ENCODE peak calls at places on chromosomes 5 and 9, in five cellular contexts. One of them, this sample, is unnamed.

GRCh38 chr9:14616188-14616982 is 76.8 kb downstream of the ZDHHC21 start:
- DNase-seq in neuronal stem cell: peak
- DNase-seq in H9: no peak
- DNase-seq in H1: no peak
- DNase-seq in trophoblast cell: peak
- DNase-seq in this sample: peak

GRCh38 chr5:121497176-121497575 is 354.5 kb upstream of the FTMT start:
- DNase-seq in neuronal stem cell: no peak
- DNase-seq in H9: no peak
- DNase-seq in H1: no peak
- DNase-seq in trophoblast cell: no peak
- DNase-seq in this sample: peak

GRCh38 chr5:144125163-144125726 is 45.2 kb downstream of the YIPF5 start:
- DNase-seq in neuronal stem cell: no peak
- DNase-seq in H9: no peak
- DNase-seq in H1: no peak
- DNase-seq in trophoblast cell: no peak
- DNase-seq in this sample: peak

GRCh38 chr5:168269950-168270349 is 21.5 kb upstream of the WWC1 start:
- DNase-seq in neuronal stem cell: no peak
- DNase-seq in H9: no peak
- DNase-seq in H1: no peak
- DNase-seq in trophoblast cell: peak
- DNase-seq in this sample: peak

GRCh38 chr9:28260331-28260730 is 687.0 kb upstream of the C9orf72 start:
- DNase-seq in neuronal stem cell: no peak
- DNase-seq in H9: no peak
- DNase-seq in H1: no peak
- DNase-seq in trophoblast cell: no peak
- DNase-seq in this sample: no peak

GRCh38 chr5:152380415-152381123 is 24.5 kb downstream of the NMUR2 start:
- DNase-seq in neuronal stem cell: no peak
- DNase-seq in H9: no peak
- DNase-seq in H1: no peak
- DNase-seq in trophoblast cell: no peak
- DNase-seq in this sample: no peak

GRCh38 chr9:19397845-19398244 is 11.0 kb upstream of the ACER2 start:
- DNase-seq in neuronal stem cell: no peak
- DNase-seq in H9: no peak
- DNase-seq in H1: no peak
- DNase-seq in trophoblast cell: no peak
- DNase-seq in this sample: no peak

GRCh38 chr5:140261403-140262171 is 41.3 kb downstream of the PFDN1 start:
- DNase-seq in neuronal stem cell: no peak
- DNase-seq in H9: no peak
- DNase-seq in H1: no peak
- DNase-seq in trophoblast cell: peak
- DNase-seq in this sample: peak

GRCh38 chr5:3709724-3710348 is 114.2 kb downstream of the IRX1 start:
- DNase-seq in neuronal stem cell: no peak
- DNase-seq in H9: no peak
- DNase-seq in H1: no peak
- DNase-seq in trophoblast cell: no peak
- DNase-seq in this sample: no peak

GRCh38 chr9:105333811-105334210 is 89.4 kb downstream of the SLC44A1 start:
- DNase-seq in neuronal stem cell: no peak
- DNase-seq in H9: no peak
- DNase-seq in H1: no peak
- DNase-seq in trophoblast cell: no peak
- DNase-seq in this sample: no peak

GRCh38 chr5:2353871-2354440 is 397.5 kb downstream of the IRX2 start:
- DNase-seq in neuronal stem cell: no peak
- DNase-seq in H9: no peak
- DNase-seq in H1: no peak
- DNase-seq in trophoblast cell: no peak
- DNase-seq in this sample: no peak

GRCh38 chr5:27682600-27682999 is 644.2 kb upstream of the CDH9 start:
- DNase-seq in neuronal stem cell: no peak
- DNase-seq in H9: peak
- DNase-seq in H1: peak
- DNase-seq in trophoblast cell: no peak
- DNase-seq in this sample: no peak

GRCh38 chr5:143564417-143564816 is 160.9 kb upstream of the NR3C1 start:
- DNase-seq in neuronal stem cell: no peak
- DNase-seq in H9: no peak
- DNase-seq in H1: no peak
- DNase-seq in trophoblast cell: no peak
- DNase-seq in this sample: no peak

GRCh38 chr5:169300468-169301385 is at the start of gene SLIT3:
- DNase-seq in neuronal stem cell: peak
- DNase-seq in H9: peak
- DNase-seq in H1: peak
- DNase-seq in trophoblast cell: peak
- DNase-seq in this sample: peak

GRCh38 chr9:12775963-12776774 is 1.3 kb downstream of the LURAP1L start:
- DNase-seq in neuronal stem cell: peak
- DNase-seq in H9: peak
- DNase-seq in H1: peak
- DNase-seq in trophoblast cell: peak
- DNase-seq in this sample: peak

GRCh38 chr9:89872913-89873707 is 268.3 kb downstream of the GADD45G start:
- DNase-seq in neuronal stem cell: no peak
- DNase-seq in H9: peak
- DNase-seq in H1: peak
- DNase-seq in trophoblast cell: no peak
- DNase-seq in this sample: no peak

GRCh38 chr9:7320139-7320538 is 479.4 kb downstream of the DMAC1 start:
- DNase-seq in neuronal stem cell: no peak
- DNase-seq in H9: no peak
- DNase-seq in H1: no peak
- DNase-seq in trophoblast cell: peak
- DNase-seq in this sample: peak

GRCh38 chr9:93112116-93112863 is 16.3 kb downstream of the CARD19 start:
- DNase-seq in neuronal stem cell: no peak
- DNase-seq in H9: no peak
- DNase-seq in H1: no peak
- DNase-seq in trophoblast cell: no peak
- DNase-seq in this sample: no peak

GRCh38 chr5:53783624-53784228 is 223.3 kb downstream of the NDUFS4 start:
- DNase-seq in neuronal stem cell: no peak
- DNase-seq in H9: peak
- DNase-seq in H1: no peak
- DNase-seq in trophoblast cell: no peak
- DNase-seq in this sample: no peak

GRCh38 chr5:53782620-53783019 is 222.2 kb downstream of the NDUFS4 start:
- DNase-seq in neuronal stem cell: no peak
- DNase-seq in H9: no peak
- DNase-seq in H1: no peak
- DNase-seq in trophoblast cell: peak
- DNase-seq in this sample: no peak

GRCh38 chr5:53777864-53778618 is 217.6 kb downstream of the NDUFS4 start:
- DNase-seq in neuronal stem cell: no peak
- DNase-seq in H9: no peak
- DNase-seq in H1: no peak
- DNase-seq in trophoblast cell: no peak
- DNase-seq in this sample: no peak

DNA sequence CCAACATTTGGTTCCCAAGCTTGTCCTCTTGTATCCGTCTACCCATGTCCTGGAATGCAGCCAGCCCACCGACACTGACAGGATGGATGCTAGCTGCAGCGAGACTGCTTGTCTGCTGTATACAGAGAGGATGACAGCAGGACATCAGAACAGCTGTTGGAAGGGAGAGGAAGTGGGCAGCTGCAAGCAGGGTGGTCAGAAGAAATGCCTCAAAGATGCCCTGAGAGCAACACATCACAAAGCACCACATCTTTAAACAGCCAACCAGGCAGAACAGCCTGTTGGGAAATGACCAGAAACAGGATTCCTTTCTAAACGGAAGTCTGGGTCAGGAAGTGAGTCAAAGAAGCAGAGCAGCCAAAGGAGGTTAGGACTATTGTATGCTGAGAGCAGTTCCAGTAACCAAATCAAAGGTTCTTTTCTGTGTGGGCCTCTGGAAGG is 219.1 kb downstream of the NDUFS4 start:
- DNase-seq in neuronal stem cell: no peak
- DNase-seq in H9: no peak
- DNase-seq in H1: no peak
- DNase-seq in trophoblast cell: no peak
- DNase-seq in this sample: peak
- H2AK5ac ChIP-seq in neuronal stem cell: no peak
- H2AK5ac ChIP-seq in H9: no peak
- H2AK5ac ChIP-seq in H1: no peak
- H2AK5ac ChIP-seq in trophoblast cell: no peak
- H2AK5ac ChIP-seq in this sample: no peak

GRCh38 chr5:71903826-71904225 is 184.8 kb downstream of the CARTPT start:
- DNase-seq in neuronal stem cell: no peak
- DNase-seq in H9: no peak
- DNase-seq in H1: no peak
- DNase-seq in trophoblast cell: no peak
- DNase-seq in this sample: no peak

GRCh38 chr5:71907001-71907564 is 188.0 kb downstream of the CARTPT start:
- DNase-seq in neuronal stem cell: no peak
- DNase-seq in H9: no peak
- DNase-seq in H1: no peak
- DNase-seq in trophoblast cell: no peak
- DNase-seq in this sample: peak

GRCh38 chr5:71907589-71908145 is 188.6 kb downstream of the CARTPT start:
- DNase-seq in neuronal stem cell: no peak
- DNase-seq in H9: no peak
- DNase-seq in H1: no peak
- DNase-seq in trophoblast cell: no peak
- DNase-seq in this sample: no peak

GRCh38 chr5:71905804-71906711 is 187.0 kb downstream of the CARTPT start:
- DNase-seq in neuronal stem cell: no peak
- DNase-seq in H9: no peak
- DNase-seq in H1: no peak
- DNase-seq in trophoblast cell: no peak
- DNase-seq in this sample: peak

GRCh38 chr5:71904852-71905251 is 185.8 kb downstream of the CARTPT start:
- DNase-seq in neuronal stem cell: no peak
- DNase-seq in H9: no peak
- DNase-seq in H1: no peak
- DNase-seq in trophoblast cell: no peak
- DNase-seq in this sample: no peak
- H2BK12ac ChIP-seq in neuronal stem cell: no peak
- H2BK12ac ChIP-seq in H9: no peak
- H2BK12ac ChIP-seq in H1: no peak
- H2BK12ac ChIP-seq in trophoblast cell: no peak
- H2BK12ac ChIP-seq in this sample: no peak

DNA sequence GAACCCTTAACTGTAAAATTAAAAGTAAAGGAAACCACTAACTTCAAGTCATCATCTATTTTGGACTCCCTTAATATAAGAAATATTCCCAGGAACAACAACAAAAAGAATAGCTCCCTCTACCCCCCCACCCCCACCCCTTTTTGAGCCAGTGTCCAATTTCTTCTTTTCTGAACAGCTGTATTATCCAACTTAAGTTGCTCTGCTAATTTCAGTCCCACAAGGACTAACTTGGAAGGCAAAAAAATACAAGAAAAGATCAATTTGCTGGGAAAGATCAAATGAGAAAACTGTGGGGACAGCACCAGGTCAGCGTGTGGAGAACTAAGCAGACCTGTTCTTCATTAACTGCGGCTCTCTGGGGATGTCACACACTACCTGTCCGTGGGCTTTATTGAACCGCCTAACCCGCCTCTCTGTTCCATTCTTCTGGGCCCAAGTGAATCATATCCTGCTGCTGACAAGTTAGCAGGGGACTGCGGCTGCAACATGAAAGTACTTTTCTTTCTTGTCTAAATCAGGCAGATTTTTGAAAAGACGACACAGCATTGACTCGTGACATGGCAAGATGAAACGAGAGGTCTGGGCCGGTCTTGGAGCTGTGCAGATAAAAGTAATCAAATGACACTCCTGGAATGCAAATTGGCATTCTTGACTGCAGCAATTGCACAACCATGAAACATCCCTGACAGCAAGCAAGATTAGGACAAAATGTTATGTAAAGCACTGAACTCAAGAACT is 2.7 kb downstream of the BNC2 start:
- DNase-seq in neuronal stem cell: no peak
- DNase-seq in H9: no peak
- DNase-seq in H1: no peak
- DNase-seq in trophoblast cell: peak
- DNase-seq in this sample: peak
- H4K91ac ChIP-seq in neuronal stem cell: no peak
- H4K91ac ChIP-seq in H9: no peak
- H4K91ac ChIP-seq in H1: no peak
- H4K91ac ChIP-seq in trophoblast cell: no peak
- H4K91ac ChIP-seq in this sample: peak

DNA sequence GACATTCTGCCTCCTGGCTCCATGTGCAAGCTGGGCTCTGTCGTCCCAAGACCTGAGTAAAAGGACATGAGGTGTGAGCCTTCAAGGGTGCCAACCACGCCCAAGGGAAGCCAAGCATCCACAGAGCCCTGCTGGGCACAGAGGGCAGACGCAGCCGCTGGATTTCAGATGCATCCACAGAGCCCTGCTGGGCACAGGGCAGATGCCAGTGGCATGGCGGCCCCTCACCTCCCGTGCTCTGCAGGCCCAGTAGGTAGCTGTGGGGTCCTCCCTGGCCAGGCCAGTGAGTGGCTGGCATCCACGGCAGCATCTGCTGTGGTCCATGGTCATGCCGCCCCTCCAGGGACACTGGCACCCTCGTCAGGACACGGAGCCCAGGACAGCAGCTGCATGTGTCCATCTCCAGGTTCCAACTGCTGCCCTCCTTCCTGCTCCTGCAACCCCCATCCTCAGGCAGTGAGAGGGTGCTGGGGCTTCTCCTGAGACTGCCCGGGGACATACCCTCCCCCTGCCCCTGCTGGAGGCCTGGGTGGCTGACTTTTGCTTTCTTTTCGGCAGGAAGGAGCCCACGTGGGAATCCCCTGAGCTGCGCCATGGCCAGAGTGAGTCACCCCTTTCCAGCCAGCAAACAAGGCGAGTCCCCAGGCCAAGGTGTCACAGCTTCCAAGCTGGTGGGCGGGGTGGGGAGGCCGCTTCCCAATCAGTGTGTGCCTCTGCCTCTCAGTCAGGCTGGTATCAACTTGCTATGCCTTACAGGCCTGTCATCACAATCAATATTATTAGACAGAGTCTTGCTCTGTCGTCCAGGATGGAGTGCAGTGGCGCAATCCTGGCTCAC is 4.0 kb upstream of the TRAF2 start:
- DNase-seq in neuronal stem cell: no peak
- DNase-seq in H9: peak
- DNase-seq in H1: no peak
- DNase-seq in trophoblast cell: peak
- DNase-seq in this sample: peak
- H2AK5ac ChIP-seq in neuronal stem cell: peak
- H2AK5ac ChIP-seq in H9: no peak
- H2AK5ac ChIP-seq in H1: no peak
- H2AK5ac ChIP-seq in trophoblast cell: no peak
- H2AK5ac ChIP-seq in this sample: no peak